ENCODE peak calls at places on chromosomes 16 and 17, in five cellular contexts. H is IMR-90, O is H1, R is mesendoderm, Y is trophoblast cell. K is an unnamed sample.

GRCh38 chr16:30183961-30184429 is 593 bp downstream of the CORO1A start:
- DNase-seq in Y (no peak), R (no peak), O (no peak), H (no peak), K (no peak)

GRCh38 chr16:57480127-57480753 is 6.1 kb downstream of the DOK4 start:
- DNase-seq in Y (peak), O (no peak), H (peak), R (no peak), K (no peak)

GRCh38 chr16:79891458-79891857 is 290.9 kb upstream of the MAF start:
- DNase-seq in R (no peak), H (no peak), Y (no peak), O (no peak), K (no peak)

GRCh38 chr16:20844588-20844987 is 38.3 kb downstream of the REXO5 start:
- DNase-seq in O (no peak), H (no peak), R (no peak), Y (no peak), K (no peak)

GRCh38 chr16:15897386-15897785 is 9.0 kb upstream of the CEP20 start:
- DNase-seq in Y (no peak), O (no peak), R (no peak), H (no peak), K (no peak)

GRCh38 chr17:66281671-66282369 is 20.6 kb upstream of the PRKCA start:
- DNase-seq in H (no peak), Y (no peak), R (no peak), O (no peak), K (no peak)

GRCh38 chr17:37462492-37462891 is 27.2 kb upstream of the DUSP14 start:
- DNase-seq in O (no peak), R (no peak), H (no peak), Y (no peak), K (no peak)

GRCh38 chr17:81295678-81296381 is 723 bp upstream of the SLC38A10 start:
- DNase-seq in R (peak), O (peak), Y (peak), H (peak), K (no peak)

GRCh38 chr17:70624208-70624607 is 454.9 kb downstream of the KCNJ2 start:
- DNase-seq in H (no peak), Y (no peak), O (no peak), R (no peak), K (no peak)

GRCh38 chr17:61427567-61427966 is 24.7 kb upstream of the TBX4 start:
- DNase-seq in O (no peak), Y (no peak), R (no peak), H (no peak), K (no peak)
- H2AK5ac ChIP-seq in O (no peak), Y (peak), R (no peak), H (peak), K (no peak)

GRCh38 chr17:31559647-31560501 is 168.4 kb downstream of the RAB11FIP4 start:
- DNase-seq in O (no peak), H (no peak), R (peak), Y (no peak), K (no peak)
- H2BK120ac ChIP-seq in O (no peak), H (peak), R (no peak), Y (peak), K (no peak)

GRCh38 chr16:89343501-89344291 is 126.2 kb downstream of the ZNF778 start:
- DNase-seq in Y (peak), H (peak), O (no peak), R (no peak), K (no peak)

GRCh38 chr16:89346869-89347268 is 129.4 kb downstream of the ZNF778 start:
- DNase-seq in H (no peak), Y (no peak), R (no peak), O (no peak), K (no peak)

GRCh38 chr16:89344314-89344828 is 126.9 kb downstream of the ZNF778 start:
- DNase-seq in O (no peak), R (no peak), Y (no peak), H (no peak), K (no peak)

GRCh38 chr16:89345663-89346150 is 128.2 kb downstream of the ZNF778 start:
- DNase-seq in H (no peak), R (no peak), Y (no peak), O (no peak), K (no peak)

GRCh38 chr16:89344846-89345577 is 127.5 kb downstream of the ZNF778 start:
- DNase-seq in H (no peak), Y (no peak), R (no peak), O (no peak), K (no peak)
- H2AK5ac ChIP-seq in H (no peak), Y (no peak), R (no peak), O (no peak), K (no peak)

GRCh38 chr17:63785556-63785955 is 11.6 kb downstream of the DDX42 start:
- DNase-seq in R (no peak), O (no peak), H (peak), Y (no peak), K (no peak)

GRCh38 chr17:63786961-63787711 is 13.2 kb downstream of the DDX42 start:
- DNase-seq in O (no peak), H (no peak), R (peak), Y (no peak), K (no peak)

GRCh38 chr17:63786117-63786516 is 12.1 kb downstream of the DDX42 start:
- DNase-seq in H (no peak), R (no peak), O (no peak), Y (no peak), K (no peak)

GRCh38 chr17:63792055-63792729 is 18.2 kb downstream of the DDX42 start:
- DNase-seq in Y (no peak), O (no peak), R (no peak), H (no peak), K (no peak)

GRCh38 chr17:63790057-63790456 is 16.1 kb downstream of the DDX42 start:
- DNase-seq in O (no peak), R (no peak), Y (no peak), H (no peak), K (no peak)
- H2BK120ac ChIP-seq in O (no peak), R (no peak), Y (no peak), H (no peak), K (no peak)

GRCh38 chr17:16313159-16314090 is 39.8 kb downstream of the CENPV start:
- DNase-seq in H (peak), O (no peak), Y (no peak), R (no peak), K (no peak)
- H2AK5ac ChIP-seq in H (peak), O (no peak), Y (no peak), R (no peak), K (no peak)

DNA sequence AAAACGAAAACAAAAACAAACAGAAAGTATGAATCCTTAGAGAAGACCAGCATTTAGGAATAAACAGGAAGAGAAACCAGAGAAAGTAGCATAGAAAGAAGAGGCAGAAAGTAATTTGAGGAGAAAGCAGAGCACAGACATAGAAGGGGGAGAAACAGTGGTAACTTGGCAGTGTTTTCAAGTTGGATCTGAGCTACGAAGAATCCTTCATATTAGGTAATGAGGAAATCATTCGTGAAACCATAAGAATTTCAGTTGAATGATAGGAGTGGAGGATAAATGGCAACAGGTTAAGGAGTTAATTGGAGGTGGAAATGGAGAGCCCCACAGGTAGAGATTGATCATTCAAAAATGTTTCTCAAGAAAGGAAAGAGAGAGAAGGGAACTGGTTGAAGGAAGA is 9.6 kb upstream of the CCL2 start:
- DNase-seq in Y (no peak), O (no peak), H (no peak), R (no peak), K (no peak)
- H2BK120ac ChIP-seq in Y (no peak), O (no peak), H (no peak), R (no peak), K (no peak)

DNA sequence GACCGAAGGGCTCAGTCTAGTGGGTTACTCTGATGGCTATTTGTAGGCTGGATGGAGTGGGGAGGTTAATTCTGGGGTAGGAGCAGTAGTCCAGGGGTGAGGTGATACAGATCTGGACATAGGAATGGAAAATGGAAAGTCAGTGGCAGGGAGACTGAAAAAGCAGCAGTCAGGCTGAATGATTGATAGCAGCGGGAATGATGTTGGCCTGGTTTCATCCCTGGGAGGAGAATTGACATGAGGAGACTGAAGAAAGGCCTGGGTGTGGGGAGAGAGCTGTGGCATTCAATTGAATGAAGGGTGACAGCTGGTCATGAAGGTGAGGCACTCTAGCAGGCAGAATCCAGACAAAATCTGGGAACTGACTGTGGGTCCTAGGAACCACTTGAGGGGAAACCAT is 34.7 kb upstream of the CLEC18A start:
- DNase-seq in R (no peak), H (no peak), Y (peak), O (no peak), K (no peak)
- H2AK5ac ChIP-seq in R (no peak), H (peak), Y (no peak), O (no peak), K (no peak)

DNA sequence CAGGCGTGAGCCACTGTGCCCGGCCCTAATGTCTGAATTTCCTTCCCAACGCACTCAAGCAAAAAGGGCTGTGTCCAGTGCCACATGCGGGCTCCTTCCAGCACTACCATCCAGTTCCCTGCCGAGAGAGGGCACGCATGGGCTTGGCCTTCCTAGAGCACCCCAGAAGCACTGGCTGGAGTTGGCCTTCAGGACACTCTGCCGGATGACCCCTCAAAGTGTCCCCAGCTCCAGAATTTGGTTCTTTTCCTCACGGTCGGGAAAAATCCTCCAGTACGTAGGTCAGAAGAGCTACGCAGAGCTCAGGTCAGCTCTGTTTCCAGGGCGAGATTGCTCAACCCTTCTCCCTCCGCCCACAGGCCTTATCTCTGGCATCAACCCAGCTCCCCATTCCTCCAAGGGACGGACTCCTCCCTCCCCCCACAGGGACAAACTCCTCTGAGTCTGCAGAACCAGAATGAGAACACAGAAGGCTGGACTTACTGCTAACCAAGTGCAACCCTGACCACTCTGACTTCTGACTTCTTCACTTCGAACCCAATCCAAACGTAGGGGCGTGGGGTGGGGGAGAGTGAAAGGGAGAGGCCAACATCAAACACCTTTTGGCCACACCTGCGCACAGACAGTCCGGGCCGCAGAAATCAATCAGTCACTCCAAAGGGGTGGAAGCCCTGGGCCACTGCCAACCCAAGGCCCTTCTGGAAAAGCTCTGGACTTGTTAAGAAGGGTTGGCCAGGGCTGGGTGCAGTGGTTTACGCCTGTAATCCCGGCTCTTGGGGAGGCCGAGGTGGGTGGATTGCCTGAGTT is 3.6 kb downstream of the CDC42EP4 start:
- DNase-seq in R (peak), Y (peak), H (peak), O (no peak), K (no peak)
- H2BK120ac ChIP-seq in R (no peak), Y (peak), H (peak), O (no peak), K (no peak)

DNA sequence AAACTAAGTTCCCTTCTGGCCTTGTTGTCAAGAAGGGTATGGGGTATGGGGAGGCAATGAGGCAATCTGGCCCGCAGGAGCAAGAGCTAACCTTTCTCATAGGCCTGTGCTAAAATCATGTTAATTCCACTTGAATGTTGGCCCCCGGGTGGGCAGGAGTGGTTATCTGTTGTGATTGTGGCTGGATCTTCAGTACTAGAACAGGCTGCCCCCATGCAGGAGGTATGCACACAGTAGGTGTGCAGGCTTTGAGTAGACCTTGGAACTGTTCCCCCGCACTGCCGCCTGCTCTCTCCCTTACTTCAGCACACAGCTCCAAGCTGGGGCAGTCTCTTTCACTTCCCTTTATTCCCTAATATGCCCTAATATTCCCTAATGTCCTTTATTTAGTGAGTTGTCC is 52.4 kb upstream of the TANGO6 start:
- DNase-seq in Y (no peak), R (peak), H (no peak), O (no peak), K (no peak)
- H2AK5ac ChIP-seq in Y (peak), R (no peak), H (no peak), O (peak), K (no peak)

DNA sequence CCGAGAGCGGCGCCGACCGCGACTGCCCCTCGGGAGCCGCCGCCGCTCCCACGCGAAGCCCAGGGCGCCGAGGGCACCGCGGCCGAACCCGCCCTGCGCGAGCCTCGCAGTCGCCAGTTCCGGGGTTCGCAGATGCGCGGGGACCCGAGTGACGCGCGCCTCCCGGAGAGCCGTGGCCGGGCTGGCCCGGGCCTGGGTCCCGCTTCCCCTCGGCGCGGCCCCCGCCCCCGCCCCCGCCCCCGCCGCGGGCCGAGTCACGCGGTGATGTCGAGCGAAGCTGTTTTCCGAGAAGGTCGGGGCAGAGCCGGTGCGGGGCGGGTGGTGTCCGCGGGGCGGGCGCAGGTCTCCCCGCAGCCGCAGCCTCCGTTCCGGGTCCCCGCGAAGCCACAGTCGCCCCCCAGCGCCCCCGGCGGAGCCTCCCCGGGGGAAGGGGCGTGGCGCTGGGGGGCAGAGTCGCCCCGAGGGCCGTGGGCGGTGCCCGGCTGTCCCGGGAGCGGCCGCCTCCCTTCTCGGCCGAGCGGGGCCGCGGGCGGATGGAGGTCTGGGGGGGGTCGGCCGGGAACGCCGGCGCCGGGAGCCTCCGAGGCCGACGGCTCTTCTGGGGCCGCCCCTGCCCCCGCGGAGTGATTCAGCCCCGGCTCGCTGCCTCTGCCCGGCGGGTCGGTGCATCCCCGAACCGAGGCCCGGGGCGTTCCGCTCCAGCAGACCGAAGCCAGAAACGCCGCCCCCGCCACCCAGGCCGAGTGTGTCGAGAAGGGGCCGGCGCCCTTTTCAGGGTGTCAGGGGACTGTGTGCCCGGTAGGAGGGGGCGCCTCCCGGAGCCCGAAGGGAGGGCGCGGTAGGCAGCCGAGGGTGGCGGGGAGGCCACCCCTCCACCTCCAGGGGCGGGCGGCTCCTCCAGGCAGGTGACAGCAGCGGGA is 1.5 kb downstream of the METRNL start:
- DNase-seq in R (no peak), H (peak), Y (no peak), O (no peak), K (no peak)
- H2BK120ac ChIP-seq in R (no peak), H (peak), Y (peak), O (no peak), K (no peak)